ENCODE peak calls at places on chromosomes 4 and X, in four cellular contexts. O is Caco-2, A is AG04449, T is heart left ventricle. P is an unnamed sample.

GRCh38 chr4:75821966-75822365 is 80.3 kb downstream of the PPEF2 start:
- DNase-seq in O (no peak), T (no peak), A (no peak), P (no peak)

GRCh38 chr4:83028976-83029375 is 6.0 kb upstream of the COPS4 start:
- DNase-seq in O (no peak), T (no peak), A (no peak), P (no peak)

GRCh38 chr4:47784222-47784621 is 53.6 kb downstream of the CORIN start:
- DNase-seq in T (no peak), O (no peak), A (no peak), P (no peak)

GRCh38 chr4:188109157-188109755 is at the start of gene TRIML2:
- DNase-seq in T (no peak), O (peak; percentile 74), A (no peak), P (no peak)

GRCh38 chr4:116702949-116703348 is 382.4 kb downstream of the TRAM1L1 start:
- DNase-seq in O (no peak), T (no peak), A (no peak), P (no peak)

GRCh38 chr4:85707591-85707990 is 232.6 kb downstream of the ARHGAP24 start:
- DNase-seq in T (no peak), A (no peak), O (no peak), P (no peak)

GRCh38 chrX:10486373-10486772 is 134.0 kb downstream of the MID1 start:
- DNase-seq in O (no peak), A (peak; percentile 59), T (no peak), P (peak; percentile 24)

GRCh38 chr4:1765409-1766335 is 27.4 kb upstream of the FGFR3 start:
- DNase-seq in T (no peak), A (no peak), O (peak; percentile 63), P (no peak)

GRCh38 chr4:11685481-11685880 is 256.8 kb upstream of the HS3ST1 start:
- DNase-seq in A (no peak), O (no peak), T (no peak), P (no peak)

GRCh38 chrX:15170927-15171326 is 99.0 kb downstream of the ASB9 start:
- DNase-seq in O (no peak), A (no peak), T (no peak), P (no peak)

GRCh38 chr4:28690890-28691289 is 1830.2 kb downstream of the STIM2 start:
- DNase-seq in O (no peak), A (no peak), T (no peak), P (no peak)

GRCh38 chr4:84875636-84876371 is 90.7 kb downstream of the WDFY3 start:
- DNase-seq in O (no peak), T (no peak), A (no peak), P (no peak)

GRCh38 chrX:85052636-85053343 is 49.1 kb downstream of the APOOL start:
- DNase-seq in T (no peak), O (no peak), A (peak; percentile 53), P (no peak)

GRCh38 chr4:24970635-24971034 is 57.8 kb upstream of the CCDC149 start:
- DNase-seq in T (no peak), O (no peak), A (no peak), P (no peak)

GRCh38 chrX:1392376-1393130 is 640 bp upstream of the SLC25A6 start:
- DNase-seq in O (peak; percentile 82), A (no peak), T (peak; percentile 85), P (peak; percentile 62)

GRCh38 chrX:67953658-67954057 is 409.8 kb downstream of the AR start:
- DNase-seq in T (no peak), O (no peak), A (no peak), P (no peak)

DNA sequence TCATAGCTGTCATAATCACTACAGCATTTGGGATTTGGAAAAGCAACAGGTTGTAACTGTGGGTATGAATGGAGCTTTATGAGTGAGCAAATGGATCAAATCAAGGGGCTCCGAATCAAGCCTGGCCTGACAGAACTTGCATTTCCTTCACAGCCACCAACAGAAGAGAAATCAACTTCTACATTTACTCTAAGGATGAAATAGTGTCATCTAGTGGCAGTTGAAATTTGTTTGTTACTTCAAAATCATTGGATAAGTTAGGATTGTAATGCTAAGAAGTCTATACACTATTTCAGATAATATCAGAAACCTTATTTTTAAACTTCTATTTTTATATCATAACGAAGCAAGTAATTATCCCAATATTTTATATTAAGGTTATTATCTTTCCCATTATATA is 10.7 kb upstream of the WDR17 start:
- DNase-seq in T (no peak), A (no peak), O (no peak), P (no peak)
- TF ChIP-seq CTCF in T (no peak), A (no peak), O (no peak), P (no peak)

DNA sequence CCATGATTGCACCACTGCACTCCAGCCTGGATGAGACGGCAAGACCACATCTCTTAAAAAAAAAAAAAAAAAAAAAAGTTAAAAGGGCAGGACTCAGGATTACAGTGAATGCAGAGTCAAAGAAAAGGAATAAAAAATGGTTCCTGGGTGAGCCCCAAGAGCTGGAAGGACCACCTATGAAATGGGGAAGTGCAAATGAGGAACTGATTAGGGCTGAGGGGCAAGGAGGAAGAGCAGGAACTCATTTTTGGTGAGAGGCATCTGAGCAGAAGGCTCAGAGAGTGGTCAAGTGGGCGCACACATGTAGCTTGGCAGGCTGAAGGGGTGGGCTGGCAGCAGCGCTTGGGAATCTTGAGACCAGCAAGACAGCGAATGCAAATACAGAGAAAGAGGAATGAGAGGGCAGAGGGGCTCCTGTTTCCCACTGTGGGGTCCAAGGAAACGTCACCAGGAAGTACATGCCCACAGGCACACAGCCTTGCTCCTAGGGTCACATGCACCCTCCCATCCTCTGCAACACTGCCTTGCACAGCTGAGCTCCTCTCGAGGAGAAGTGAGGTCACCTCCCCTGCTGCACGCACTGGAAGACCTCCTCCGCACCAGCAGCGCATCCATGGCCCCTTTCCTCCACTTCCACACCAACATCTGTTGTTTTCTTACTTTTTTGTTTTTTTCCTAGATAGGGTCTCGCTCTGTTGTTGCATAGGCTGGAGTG is 49.7 kb downstream of the PRKX start:
- DNase-seq in O (no peak), A (no peak), T (peak; percentile 6), P (no peak)
- TF ChIP-seq CTCF in O (no peak), A (no peak), T (no peak), P (no peak)

DNA sequence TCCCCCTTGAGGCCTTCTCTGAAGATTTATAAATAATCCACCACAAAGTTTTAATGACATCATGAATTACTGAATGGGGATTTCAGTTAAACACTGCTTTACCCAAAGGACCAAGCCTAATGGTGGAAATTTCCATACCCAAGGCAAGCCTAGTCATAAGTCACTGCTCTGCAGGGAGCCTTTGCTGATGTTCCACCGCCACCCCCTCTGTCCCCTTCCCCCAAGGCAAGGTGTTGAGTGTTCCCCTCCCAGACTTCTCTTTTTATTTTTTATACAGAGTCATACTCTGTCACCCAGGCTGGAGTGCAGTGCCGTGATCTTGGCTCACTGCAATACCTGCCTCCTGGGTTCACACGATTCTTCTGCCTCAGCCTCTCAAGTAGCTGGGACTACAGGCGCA is 76.4 kb upstream of the FUNDC1 start:
- DNase-seq in A (no peak), T (no peak), O (no peak), P (no peak)
- TF ChIP-seq CTCF in A (no peak), T (no peak), O (no peak), P (no peak)

DNA sequence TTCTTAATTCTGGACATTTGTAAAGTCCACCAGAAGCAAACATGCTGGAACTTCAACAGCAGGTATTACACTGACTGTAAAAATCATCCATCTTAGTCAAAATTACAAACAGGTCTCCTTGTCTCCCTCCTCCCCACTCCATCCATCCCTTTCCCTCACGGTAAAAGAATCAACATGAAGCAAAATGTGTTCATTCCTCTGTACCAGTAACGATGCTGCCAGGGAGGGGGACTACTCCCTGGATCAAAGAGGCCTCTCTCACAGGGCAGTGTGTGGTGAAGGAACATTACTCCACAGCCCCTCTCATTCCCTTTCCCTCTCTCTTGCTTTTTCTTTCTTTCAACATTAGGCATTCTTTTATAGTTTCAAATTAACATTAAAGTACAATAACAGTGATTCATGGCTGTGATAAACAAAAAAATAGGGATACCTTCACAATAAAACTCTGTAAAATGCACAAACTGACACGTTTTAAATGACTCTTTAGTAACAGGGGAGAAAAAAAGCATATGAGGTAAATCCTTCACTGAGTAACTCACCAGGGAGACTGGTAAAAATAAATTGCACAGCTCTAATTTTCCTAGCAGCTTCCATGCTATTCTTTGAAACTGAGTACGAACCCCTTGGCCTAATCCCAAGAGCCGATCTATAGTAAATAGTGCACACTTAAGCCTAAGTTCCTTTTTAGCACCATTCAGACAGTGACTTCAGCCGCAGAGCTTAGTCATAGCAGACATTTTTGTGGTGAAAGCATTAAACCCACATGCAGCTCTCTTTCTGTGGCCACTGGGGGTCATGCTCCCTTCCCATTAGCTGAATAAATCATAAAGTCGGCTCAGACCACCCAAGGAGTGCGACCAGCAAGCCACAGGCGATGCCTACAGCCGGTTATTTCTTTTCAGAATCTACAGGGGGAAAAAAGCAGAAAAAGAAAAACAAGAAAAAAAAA is 215.6 kb upstream of the GYPA start:
- DNase-seq in O (no peak), T (no peak), A (peak; percentile 93), P (no peak)
- TF ChIP-seq CTCF in O (no peak), T (no peak), A (peak; percentile 11), P (no peak)

GRCh38 chr4:163558539-163559044 is 64.1 kb downstream of the TMA16 start:
- DNase-seq in O (no peak), T (no peak), A (no peak), P (no peak)

GRCh38 chr4:163554870-163555465 is 60.5 kb downstream of the TMA16 start:
- DNase-seq in A (no peak), T (no peak), O (no peak), P (no peak)

GRCh38 chr4:163556650-163557391 is 62.3 kb downstream of the TMA16 start:
- DNase-seq in T (no peak), A (no peak), O (no peak), P (no peak)

GRCh38 chr4:163553146-163553545 is 58.7 kb downstream of the TMA16 start:
- DNase-seq in T (no peak), O (no peak), A (no peak), P (no peak)

GRCh38 chr4:163556169-163556568 is 61.7 kb downstream of the TMA16 start:
- DNase-seq in A (no peak), O (no peak), T (no peak), P (no peak)
- TF ChIP-seq CTCF in A (no peak), O (peak; percentile 27), T (no peak), P (no peak)

P was measured in upper lobe of left lung.